ENCODE peak calls at places on chromosomes 3 and 15, in five cellular contexts. U, Z, T, P and S are unnamed samples.

GRCh38 chr15:42549052-42549491 is 434 bp downstream of the HAUS2 start:
- DNase-seq in U (peak), Z (peak), T (peak), P (peak), S (no peak)

GRCh38 chr3:117589454-117589853 is 879.9 kb downstream of the TUSC7 start:
- DNase-seq in U (no peak), Z (no peak), T (no peak), P (no peak), S (no peak)

GRCh38 chr15:92845109-92845508 is 55.0 kb upstream of the CHD2 start:
- DNase-seq in U (peak), Z (peak), T (no peak), P (peak), S (peak)

GRCh38 chr15:39785806-39786205 is 3.2 kb upstream of the FSIP1 start:
- DNase-seq in U (no peak), Z (no peak), T (no peak), P (no peak), S (no peak)

GRCh38 chr3:21894459-21895083 is 143.6 kb upstream of the ZNF385D start:
- DNase-seq in U (no peak), Z (no peak), T (peak), P (peak), S (peak)

GRCh38 chr15:45795487-45796069 is 160.7 kb downstream of the SQOR start:
- DNase-seq in U (peak), Z (peak), T (peak), P (peak), S (peak)

GRCh38 chr3:64518496-64518895 is 169.3 kb downstream of the ADAMTS9 start:
- DNase-seq in U (no peak), Z (no peak), T (no peak), P (no peak), S (no peak)

GRCh38 chr3:182937293-182938051 is 42.9 kb downstream of the DCUN1D1 start:
- DNase-seq in U (peak), Z (no peak), T (no peak), P (no peak), S (no peak)

GRCh38 chr3:126849768-126850167 is 133.1 kb upstream of the PLXNA1 start:
- DNase-seq in U (no peak), Z (no peak), T (no peak), P (no peak), S (no peak)

GRCh38 chr3:102443021-102443420 is 8.2 kb downstream of the ZPLD1 start:
- DNase-seq in U (no peak), Z (no peak), T (no peak), P (no peak), S (no peak)

GRCh38 chr3:72597756-72598195 is 250.5 kb downstream of the SHQ1 start:
- DNase-seq in U (no peak), Z (no peak), T (peak), P (no peak), S (no peak)

GRCh38 chr3:84318273-84318809 is 640.4 kb upstream of the CADM2 start:
- DNase-seq in U (no peak), Z (no peak), T (no peak), P (no peak), S (no peak)

GRCh38 chr3:10380906-10381795 is 60.2 kb upstream of the SEC13 start:
- DNase-seq in U (no peak), Z (no peak), T (no peak), P (no peak), S (no peak)

GRCh38 chr3:161559177-161559998 is 62.8 kb downstream of the OTOL1 start:
- DNase-seq in U (peak), Z (peak), T (peak), P (peak), S (peak)

GRCh38 chr3:19147905-19148767 is at the start of gene KCNH8:
- DNase-seq in U (peak), Z (no peak), T (no peak), P (no peak), S (no peak)

GRCh38 chr15:81194723-81195122 is 2.0 kb upstream of the IL16 start:
- DNase-seq in U (no peak), Z (no peak), T (no peak), P (no peak), S (no peak)